ENCODE peak calls at places on chromosomes 12 and 14, in six cellular contexts. L, J, O, M, D and B are unnamed samples.

GRCh38 chr12:5428332-5429221 is 3.3 kb upstream of the NTF3 start:
- DNase-seq in L (no peak), J (no peak), O (no peak), M (no peak), D (no peak), B (no peak)

GRCh38 chr14:37150414-37150813 is 22.0 kb downstream of the SLC25A21 start:
- DNase-seq in L (no peak), J (no peak), O (no peak), M (no peak), D (no peak), B (no peak)

GRCh38 chr14:80434574-80435321 is 223.4 kb upstream of the DIO2 start:
- DNase-seq in L (no peak), J (peak), O (no peak), M (peak), D (no peak), B (no peak)

GRCh38 chr14:64556526-64556925 is 6.8 kb downstream of the PPP1R36 start:
- DNase-seq in L (no peak), J (no peak), O (no peak), M (no peak), D (no peak), B (no peak)

GRCh38 chr14:85917631-85918030 is 387.7 kb downstream of the FLRT2 start:
- DNase-seq in L (no peak), J (no peak), O (no peak), M (no peak), D (no peak), B (no peak)

GRCh38 chr14:59407246-59407615 is 57.9 kb downstream of the GPR135 start:
- DNase-seq in L (no peak), J (no peak), O (no peak), M (no peak), D (no peak), B (no peak)

GRCh38 chr12:121128908-121129704 is 3.6 kb upstream of the P2RX7 start:
- DNase-seq in L (peak), J (no peak), O (peak), M (peak), D (peak), B (peak)

GRCh38 chr12:101792046-101792931 is 38.5 kb downstream of the GNPTAB start:
- DNase-seq in L (no peak), J (no peak), O (no peak), M (no peak), D (no peak), B (no peak)

GRCh38 chr14:59346796-59347510 is 118.2 kb downstream of the GPR135 start:
- DNase-seq in L (no peak), J (no peak), O (no peak), M (no peak), D (no peak), B (no peak)

GRCh38 chr14:49303952-49304516 is 282.1 kb downstream of the RPS29 start:
- DNase-seq in L (no peak), J (no peak), O (no peak), M (peak), D (no peak), B (no peak)

GRCh38 chr12:78584695-78585094 is 279.9 kb upstream of the SYT1 start:
- DNase-seq in L (no peak), J (peak), O (no peak), M (no peak), D (peak), B (no peak)

GRCh38 chr14:76456200-76456599 is 80.3 kb downstream of the ESRRB start:
- DNase-seq in L (no peak), J (peak), O (no peak), M (no peak), D (peak), B (no peak)

GRCh38 chr12:109538191-109538863 is 35.0 kb downstream of the MMAB start:
- DNase-seq in L (no peak), J (no peak), O (no peak), M (no peak), D (peak), B (no peak)

GRCh38 chr14:79418649-79419415 is 792.5 kb downstream of the DIO2 start:
- DNase-seq in L (no peak), J (no peak), O (no peak), M (no peak), D (no peak), B (no peak)

GRCh38 chr14:94773682-94774211 is 3.8 kb upstream of the GSC start:
- DNase-seq in L (no peak), J (no peak), O (no peak), M (no peak), D (no peak), B (no peak)

GRCh38 chr14:39140170-39140569 is 26.0 kb downstream of the GEMIN2 start:
- DNase-seq in L (no peak), J (no peak), O (no peak), M (no peak), D (no peak), B (no peak)

GRCh38 chr12:122449317-122449716 is 26.8 kb upstream of the CLIP1 start:
- DNase-seq in L (no peak), J (peak), O (no peak), M (no peak), D (no peak), B (no peak)

GRCh38 chr12:52252728-52253328 is 19.8 kb downstream of the KRT7 start:
- DNase-seq in L (peak), J (no peak), O (no peak), M (peak), D (no peak), B (no peak)

GRCh38 chr14:26594148-26594547 is 3.7 kb downstream of the NOVA1 start:
- DNase-seq in L (no peak), J (no peak), O (no peak), M (no peak), D (no peak), B (no peak)

GRCh38 chr14:92712654-92713051 is 35.8 kb downstream of the LGMN start:
- DNase-seq in L (no peak), J (no peak), O (no peak), M (no peak), D (no peak), B (no peak)

GRCh38 chr12:988616-989015 is 2.4 kb upstream of the ERC1 start:
- DNase-seq in L (no peak), J (no peak), O (no peak), M (no peak), D (no peak), B (no peak)

GRCh38 chr12:990649-991349 is at the start of gene ERC1:
- DNase-seq in L (peak), J (peak), O (peak), M (peak), D (peak), B (peak)

GRCh38 chr12:989751-990278 is 1.2 kb upstream of the ERC1 start:
- DNase-seq in L (no peak), J (no peak), O (no peak), M (peak), D (peak), B (peak)

GRCh38 chr12:990308-990648 is 745 bp upstream of the ERC1 start:
- DNase-seq in L (peak), J (no peak), O (peak), M (peak), D (peak), B (peak)

DNA sequence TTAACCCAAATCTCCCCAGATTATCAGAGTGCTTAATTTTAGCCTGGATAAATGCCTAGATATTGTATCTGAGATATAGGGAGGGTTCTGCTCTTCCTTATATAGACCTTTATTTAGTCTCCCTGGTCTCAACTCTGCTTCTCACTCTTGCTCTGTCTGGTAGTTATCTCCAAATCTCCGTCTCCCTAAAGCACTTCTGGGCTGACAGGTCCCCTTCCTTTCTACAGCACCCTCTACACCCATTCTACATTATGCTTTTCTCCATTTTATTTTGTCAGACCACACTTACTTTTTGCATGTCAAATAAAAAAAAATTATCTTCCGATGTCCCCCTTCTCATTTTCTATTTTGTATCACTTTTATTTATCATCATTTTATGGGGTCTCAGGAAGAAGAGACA is 2.0 kb upstream of the ERC1 start:
- DNase-seq in L (no peak), J (no peak), O (no peak), M (no peak), D (no peak), B (no peak)
- H3K4me3 ChIP-seq in L (peak), J (no peak), O (peak), M (no peak), D (peak), B (peak)

DNA sequence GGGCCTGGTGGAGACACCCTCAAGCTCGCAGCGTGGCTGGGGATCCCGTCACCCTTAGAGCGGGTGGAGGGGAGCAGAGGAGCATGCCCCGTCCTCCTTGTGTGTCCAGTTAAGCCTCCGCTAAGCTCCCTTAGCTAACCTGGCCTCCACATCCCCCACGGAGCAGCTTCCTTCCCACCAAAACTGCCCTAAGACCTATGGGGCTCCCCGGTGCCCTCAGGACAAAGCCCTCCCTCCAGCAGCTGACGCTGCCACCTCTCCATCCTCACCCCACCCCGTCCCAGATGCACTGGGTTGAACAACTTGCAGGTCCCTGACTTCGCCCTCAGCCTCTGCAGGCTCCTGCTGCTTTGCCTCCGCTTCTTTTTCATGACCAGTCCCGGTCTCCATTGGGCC is 4.0 kb downstream of the AHNAK2 start:
- DNase-seq in L (peak), J (no peak), O (peak), M (no peak), D (peak), B (no peak)
- H3K4me3 ChIP-seq in L (peak), J (peak), O (peak), M (no peak), D (no peak), B (no peak)

GRCh38 chr12:14272954-14273910 is 92.2 kb upstream of the ATF7IP start:
- DNase-seq in L (no peak), J (no peak), O (no peak), M (peak), D (no peak), B (no peak)
- H3K4me3 ChIP-seq in L (no peak), J (no peak), O (no peak), M (no peak), D (no peak), B (no peak)

GRCh38 chr14:61706096-61706690 is 10.9 kb downstream of the HIF1A start:
- DNase-seq in L (no peak), J (no peak), O (no peak), M (no peak), D (no peak), B (no peak)

GRCh38 chr14:61701946-61702345 is 6.6 kb downstream of the HIF1A start:
- DNase-seq in L (no peak), J (no peak), O (no peak), M (no peak), D (no peak), B (no peak)

GRCh38 chr14:61705017-61705416 is 9.7 kb downstream of the HIF1A start:
- DNase-seq in L (no peak), J (no peak), O (no peak), M (no peak), D (no peak), B (no peak)

GRCh38 chr14:61703342-61704129 is 8.2 kb downstream of the HIF1A start:
- DNase-seq in L (no peak), J (no peak), O (no peak), M (no peak), D (no peak), B (no peak)

DNA sequence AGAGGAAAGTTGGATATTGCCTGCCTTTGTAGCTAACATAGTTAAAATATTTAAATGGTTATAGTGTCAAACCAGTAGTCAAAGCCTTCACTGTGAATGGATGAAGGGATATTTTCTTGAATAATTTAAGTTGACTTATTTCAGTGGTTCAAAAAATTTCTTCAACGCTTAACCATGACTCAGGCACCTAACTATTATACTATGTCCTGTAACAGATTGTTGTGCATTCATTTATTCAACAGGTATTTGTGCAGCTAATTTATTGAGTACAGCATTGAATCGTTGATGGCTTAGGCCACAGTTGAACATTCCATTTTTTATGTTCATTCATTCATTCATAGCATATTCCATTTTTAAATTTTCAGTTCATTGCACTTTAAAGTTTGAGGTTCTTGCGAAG is 9.2 kb downstream of the HIF1A start:
- DNase-seq in L (no peak), J (no peak), O (no peak), M (no peak), D (no peak), B (no peak)
- H3K4me3 ChIP-seq in L (no peak), J (no peak), O (no peak), M (no peak), D (no peak), B (no peak)

GRCh38 chr14:53963491-53964227 is 7.0 kb upstream of the BMP4 start:
- DNase-seq in L (peak), J (no peak), O (peak), M (peak), D (no peak), B (peak)
- H3K4me3 ChIP-seq in L (peak), J (peak), O (peak), M (no peak), D (no peak), B (no peak)

GRCh38 chr12:26492406-26492805 is 297.0 kb downstream of the SSPN start:
- DNase-seq in L (no peak), J (no peak), O (no peak), M (no peak), D (no peak), B (no peak)

GRCh38 chr12:26488339-26488738 is 293.0 kb downstream of the SSPN start:
- DNase-seq in L (no peak), J (no peak), O (no peak), M (no peak), D (no peak), B (no peak)

GRCh38 chr12:26489908-26490307 is 294.5 kb downstream of the SSPN start:
- DNase-seq in L (no peak), J (no peak), O (no peak), M (no peak), D (no peak), B (no peak)

GRCh38 chr12:26496170-26496569 is 300.8 kb downstream of the SSPN start:
- DNase-seq in L (no peak), J (no peak), O (no peak), M (no peak), D (no peak), B (no peak)

DNA sequence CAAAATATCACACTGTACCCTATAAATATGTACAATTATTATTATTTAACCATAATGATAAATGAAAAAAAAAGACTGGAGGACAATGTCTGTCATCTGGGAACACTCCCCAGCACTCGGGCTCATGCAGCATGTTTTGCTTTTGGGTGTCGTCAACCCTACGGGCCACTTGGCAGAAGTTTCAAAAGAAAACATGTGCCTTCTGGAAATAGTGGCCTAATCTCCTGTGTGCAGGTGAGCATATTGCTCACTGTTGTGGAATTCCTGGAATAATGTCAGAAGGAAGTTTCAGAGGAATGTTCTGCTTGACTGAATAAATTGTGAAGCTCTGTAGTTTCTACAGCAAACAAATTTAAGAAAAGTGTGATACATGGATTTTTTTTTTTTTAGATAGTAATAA is 298.3 kb downstream of the SSPN start:
- DNase-seq in L (no peak), J (peak), O (no peak), M (peak), D (no peak), B (no peak)
- H3K4me3 ChIP-seq in L (no peak), J (no peak), O (no peak), M (no peak), D (no peak), B (no peak)

GRCh38 chr12:55705802-55706402 is 1.8 kb downstream of the ITGA7 start:
- DNase-seq in L (no peak), J (no peak), O (no peak), M (no peak), D (no peak), B (no peak)
- H3K4me3 ChIP-seq in L (peak), J (no peak), O (peak), M (no peak), D (no peak), B (no peak)

DNA sequence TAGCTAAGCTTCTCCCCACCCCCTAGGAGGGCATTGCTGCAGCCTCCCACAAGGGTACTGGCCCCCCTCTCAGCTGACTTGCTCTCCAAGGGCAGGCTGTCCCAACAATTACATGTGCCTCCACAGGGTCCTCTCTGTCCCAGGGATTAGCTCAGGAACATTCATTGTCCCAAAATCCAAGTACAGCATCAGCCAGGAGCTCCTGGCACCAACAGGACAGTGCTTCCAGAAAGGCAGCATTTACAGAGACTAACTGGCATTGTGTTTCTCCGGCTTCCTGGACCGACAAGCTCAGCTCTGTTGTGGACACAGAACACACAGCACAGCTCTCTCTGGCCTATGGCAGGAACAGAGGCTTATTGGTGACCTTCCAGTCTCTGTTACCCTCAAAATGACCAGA is 21.7 kb downstream of the ABCD4 start:
- DNase-seq in L (no peak), J (no peak), O (no peak), M (no peak), D (no peak), B (no peak)
- H3K4me3 ChIP-seq in L (no peak), J (no peak), O (no peak), M (no peak), D (no peak), B (no peak)

DNA sequence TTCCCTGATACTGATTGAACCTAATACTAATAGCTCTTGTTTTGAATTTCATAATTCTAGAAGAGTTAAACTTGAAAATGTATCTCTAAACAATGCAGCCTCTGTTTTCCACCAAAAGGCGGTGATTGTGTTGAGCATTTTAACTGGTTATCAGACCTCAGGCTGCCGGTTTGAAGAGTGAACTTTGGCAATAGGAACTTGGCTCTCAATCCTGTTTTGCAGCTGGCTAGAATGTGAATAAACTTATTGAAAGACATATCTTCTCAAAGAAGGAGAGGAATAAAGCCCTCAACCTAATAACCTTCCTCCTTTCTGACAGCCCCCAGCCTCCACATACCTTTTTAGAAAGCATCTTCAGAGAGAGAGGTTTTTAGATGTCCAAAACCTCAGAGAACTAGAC is 105.4 kb downstream of the SRGAP1 start:
- DNase-seq in L (no peak), J (no peak), O (no peak), M (peak), D (no peak), B (no peak)
- H3K4me3 ChIP-seq in L (no peak), J (no peak), O (no peak), M (no peak), D (no peak), B (no peak)

DNA sequence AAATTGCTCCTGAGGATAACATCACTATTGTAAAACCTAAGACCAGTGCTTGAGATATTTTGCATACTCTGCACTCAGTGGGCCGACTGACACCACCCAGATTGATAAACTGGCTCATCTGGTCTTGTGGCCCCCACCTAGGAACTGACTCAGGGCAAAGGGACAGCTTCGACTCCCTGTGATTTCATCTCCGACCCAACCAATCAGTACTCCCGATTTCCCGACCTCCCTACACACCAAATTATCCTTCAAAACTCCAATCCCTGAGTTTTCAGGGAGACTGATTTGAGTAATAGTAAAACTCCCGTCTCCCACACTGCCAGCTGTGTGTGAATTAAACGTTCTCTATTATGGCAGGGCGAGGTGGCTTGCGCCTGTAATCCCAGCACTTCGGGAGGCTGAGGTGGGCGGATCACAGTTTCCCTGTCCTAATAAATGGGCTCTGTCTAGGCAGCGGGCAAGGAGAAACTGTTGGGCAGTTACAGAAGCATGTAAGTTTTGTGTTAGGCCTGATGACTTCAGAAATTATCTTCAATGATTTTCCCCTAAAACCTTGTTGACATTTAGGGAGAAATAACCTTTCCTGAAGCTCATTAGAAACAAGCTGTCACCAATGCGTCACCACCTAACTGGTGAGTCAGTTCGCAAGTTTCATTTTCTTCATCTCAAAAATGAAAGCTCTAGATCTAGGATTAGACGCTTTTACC is 5.3 kb upstream of the UBC start:
- DNase-seq in L (no peak), J (no peak), O (no peak), M (no peak), D (no peak), B (no peak)
- H3K4me3 ChIP-seq in L (no peak), J (peak), O (no peak), M (no peak), D (peak), B (no peak)